ENCODE peak calls at places on chromosomes 11 and 22, in four cellular contexts. One of them, this sample, is unnamed.

GRCh38 chr22:21628386-21629261 is 1.2 kb downstream of the YDJC start:
- DNase-seq in NCI-H446: no peak
- DNase-seq in T-helper 2 cell treated with Interferon-gamma antibody and Interleukin-4, amounts not matched to agents 5 μg/mL and 100 μg/mL, for 36 hours: no peak
- DNase-seq in breast epithelium: no peak
- DNase-seq in this sample: no peak

GRCh38 chr22:30268331-30268730 is 1.7 kb upstream of the OSM start:
- DNase-seq in T-helper 2 cell treated with Interferon-gamma antibody and Interleukin-4, amounts not matched to agents 5 μg/mL and 100 μg/mL, for 36 hours: no peak
- DNase-seq in breast epithelium: no peak
- DNase-seq in NCI-H446: no peak
- DNase-seq in this sample: no peak

GRCh38 chr11:57480409-57481137 is 20.2 kb downstream of the RTN4RL2 start:
- DNase-seq in breast epithelium: no peak
- DNase-seq in NCI-H446: peak
- DNase-seq in T-helper 2 cell treated with Interferon-gamma antibody and Interleukin-4, amounts not matched to agents 5 μg/mL and 100 μg/mL, for 36 hours: peak
- DNase-seq in this sample: no peak

GRCh38 chr11:2444301-2445106 is at the start of the genes KCNQ1 and TRPM5:
- DNase-seq in breast epithelium: no peak
- DNase-seq in T-helper 2 cell treated with Interferon-gamma antibody and Interleukin-4, amounts not matched to agents 5 μg/mL and 100 μg/mL, for 36 hours: peak
- DNase-seq in NCI-H446: no peak
- DNase-seq in this sample: no peak

GRCh38 chr22:50587407-50587806 is 4.8 kb upstream of the CHKB start:
- DNase-seq in T-helper 2 cell treated with Interferon-gamma antibody and Interleukin-4, amounts not matched to agents 5 μg/mL and 100 μg/mL, for 36 hours: no peak
- DNase-seq in breast epithelium: no peak
- DNase-seq in NCI-H446: no peak
- DNase-seq in this sample: no peak

GRCh38 chr22:20247010-20247505 is 21.1 kb downstream of the RTN4R start:
- DNase-seq in NCI-H446: no peak
- DNase-seq in T-helper 2 cell treated with Interferon-gamma antibody and Interleukin-4, amounts not matched to agents 5 μg/mL and 100 μg/mL, for 36 hours: no peak
- DNase-seq in breast epithelium: no peak
- DNase-seq in this sample: no peak

GRCh38 chr11:23079382-23079813 is 219.1 kb upstream of the CCDC179 start:
- DNase-seq in NCI-H446: no peak
- DNase-seq in T-helper 2 cell treated with Interferon-gamma antibody and Interleukin-4, amounts not matched to agents 5 μg/mL and 100 μg/mL, for 36 hours: no peak
- DNase-seq in breast epithelium: no peak
- DNase-seq in this sample: no peak

GRCh38 chr11:74707602-74708510 is 23.4 kb downstream of the CHRDL2 start:
- DNase-seq in T-helper 2 cell treated with Interferon-gamma antibody and Interleukin-4, amounts not matched to agents 5 μg/mL and 100 μg/mL, for 36 hours: no peak
- DNase-seq in NCI-H446: no peak
- DNase-seq in breast epithelium: no peak
- DNase-seq in this sample: no peak

GRCh38 chr11:69253028-69253427 is 40.9 kb upstream of the MYEOV start:
- DNase-seq in T-helper 2 cell treated with Interferon-gamma antibody and Interleukin-4, amounts not matched to agents 5 μg/mL and 100 μg/mL, for 36 hours: no peak
- DNase-seq in NCI-H446: no peak
- DNase-seq in breast epithelium: peak
- DNase-seq in this sample: no peak

GRCh38 chr11:98234698-98235097 is 786.1 kb upstream of the CNTN5 start:
- DNase-seq in NCI-H446: peak
- DNase-seq in T-helper 2 cell treated with Interferon-gamma antibody and Interleukin-4, amounts not matched to agents 5 μg/mL and 100 μg/mL, for 36 hours: no peak
- DNase-seq in breast epithelium: no peak
- DNase-seq in this sample: no peak

GRCh38 chr11:40118780-40119179 is 1340.7 kb downstream of the LRRC4C start:
- DNase-seq in NCI-H446: peak
- DNase-seq in breast epithelium: peak
- DNase-seq in T-helper 2 cell treated with Interferon-gamma antibody and Interleukin-4, amounts not matched to agents 5 μg/mL and 100 μg/mL, for 36 hours: no peak
- DNase-seq in this sample: no peak

GRCh38 chr11:88175004-88175706 is at the start of gene RAB38:
- DNase-seq in T-helper 2 cell treated with Interferon-gamma antibody and Interleukin-4, amounts not matched to agents 5 μg/mL and 100 μg/mL, for 36 hours: no peak
- DNase-seq in NCI-H446: no peak
- DNase-seq in breast epithelium: peak
- DNase-seq in this sample: no peak

GRCh38 chr22:46959369-46959768 is 196.9 kb downstream of the TBC1D22A start:
- DNase-seq in breast epithelium: no peak
- DNase-seq in T-helper 2 cell treated with Interferon-gamma antibody and Interleukin-4, amounts not matched to agents 5 μg/mL and 100 μg/mL, for 36 hours: no peak
- DNase-seq in NCI-H446: no peak
- DNase-seq in this sample: no peak

GRCh38 chr22:35070451-35071093 is 4.6 kb downstream of the ISX start:
- DNase-seq in T-helper 2 cell treated with Interferon-gamma antibody and Interleukin-4, amounts not matched to agents 5 μg/mL and 100 μg/mL, for 36 hours: no peak
- DNase-seq in NCI-H446: peak
- DNase-seq in breast epithelium: no peak
- DNase-seq in this sample: no peak

GRCh38 chr11:8959546-8960166 is 4.6 kb downstream of the TMEM9B start:
- DNase-seq in breast epithelium: no peak
- DNase-seq in T-helper 2 cell treated with Interferon-gamma antibody and Interleukin-4, amounts not matched to agents 5 μg/mL and 100 μg/mL, for 36 hours: peak
- DNase-seq in NCI-H446: peak
- DNase-seq in this sample: peak

GRCh38 chr11:82906236-82906635 is 4.7 kb downstream of the DDIAS start:
- DNase-seq in T-helper 2 cell treated with Interferon-gamma antibody and Interleukin-4, amounts not matched to agents 5 μg/mL and 100 μg/mL, for 36 hours: no peak
- DNase-seq in breast epithelium: no peak
- DNase-seq in NCI-H446: peak
- DNase-seq in this sample: no peak

GRCh38 chr11:65103476-65103875 is 7.5 kb downstream of the VPS51 start:
- DNase-seq in NCI-H446: no peak
- DNase-seq in T-helper 2 cell treated with Interferon-gamma antibody and Interleukin-4, amounts not matched to agents 5 μg/mL and 100 μg/mL, for 36 hours: no peak
- DNase-seq in breast epithelium: no peak
- DNase-seq in this sample: no peak

GRCh38 chr11:92740251-92740650 is 229.2 kb upstream of the MTNR1B start:
- DNase-seq in breast epithelium: no peak
- DNase-seq in NCI-H446: no peak
- DNase-seq in T-helper 2 cell treated with Interferon-gamma antibody and Interleukin-4, amounts not matched to agents 5 μg/mL and 100 μg/mL, for 36 hours: no peak
- DNase-seq in this sample: no peak

GRCh38 chr11:70799386-70799785 is 401.1 kb downstream of the CTTN start:
- DNase-seq in breast epithelium: no peak
- DNase-seq in NCI-H446: no peak
- DNase-seq in T-helper 2 cell treated with Interferon-gamma antibody and Interleukin-4, amounts not matched to agents 5 μg/mL and 100 μg/mL, for 36 hours: no peak
- DNase-seq in this sample: no peak

GRCh38 chr11:70483077-70483861 is 84.9 kb downstream of the CTTN start:
- DNase-seq in T-helper 2 cell treated with Interferon-gamma antibody and Interleukin-4, amounts not matched to agents 5 μg/mL and 100 μg/mL, for 36 hours: no peak
- DNase-seq in breast epithelium: no peak
- DNase-seq in NCI-H446: no peak
- DNase-seq in this sample: no peak

GRCh38 chr11:93645938-93646337 is 15.5 kb upstream of the CEP295 start:
- DNase-seq in breast epithelium: no peak
- DNase-seq in NCI-H446: no peak
- DNase-seq in T-helper 2 cell treated with Interferon-gamma antibody and Interleukin-4, amounts not matched to agents 5 μg/mL and 100 μg/mL, for 36 hours: no peak
- DNase-seq in this sample: no peak

GRCh38 chr11:35166369-35167360 is 27.7 kb downstream of the CD44 start:
- DNase-seq in breast epithelium: peak
- DNase-seq in NCI-H446: no peak
- DNase-seq in T-helper 2 cell treated with Interferon-gamma antibody and Interleukin-4, amounts not matched to agents 5 μg/mL and 100 μg/mL, for 36 hours: peak
- DNase-seq in this sample: no peak

GRCh38 chr11:113603277-113604059 is 102.6 kb downstream of the TMPRSS5 start:
- DNase-seq in NCI-H446: peak
- DNase-seq in T-helper 2 cell treated with Interferon-gamma antibody and Interleukin-4, amounts not matched to agents 5 μg/mL and 100 μg/mL, for 36 hours: no peak
- DNase-seq in breast epithelium: no peak
- DNase-seq in this sample: no peak

GRCh38 chr22:50627452-50627913 is 469 bp downstream of the ARSA start:
- DNase-seq in breast epithelium: no peak
- DNase-seq in T-helper 2 cell treated with Interferon-gamma antibody and Interleukin-4, amounts not matched to agents 5 μg/mL and 100 μg/mL, for 36 hours: no peak
- DNase-seq in NCI-H446: no peak
- DNase-seq in this sample: no peak

GRCh38 chr11:66126064-66126463 is 56.0 kb downstream of the PACS1 start:
- DNase-seq in breast epithelium: no peak
- DNase-seq in T-helper 2 cell treated with Interferon-gamma antibody and Interleukin-4, amounts not matched to agents 5 μg/mL and 100 μg/mL, for 36 hours: peak
- DNase-seq in NCI-H446: no peak
- DNase-seq in this sample: no peak

GRCh38 chr11:26780686-26781085 is 58.8 kb upstream of the SLC5A12 start:
- DNase-seq in NCI-H446: no peak
- DNase-seq in breast epithelium: no peak
- DNase-seq in T-helper 2 cell treated with Interferon-gamma antibody and Interleukin-4, amounts not matched to agents 5 μg/mL and 100 μg/mL, for 36 hours: no peak
- DNase-seq in this sample: no peak

GRCh38 chr11:128210148-128210940 is 377.0 kb downstream of the ETS1 start:
- DNase-seq in NCI-H446: no peak
- DNase-seq in T-helper 2 cell treated with Interferon-gamma antibody and Interleukin-4, amounts not matched to agents 5 μg/mL and 100 μg/mL, for 36 hours: no peak
- DNase-seq in breast epithelium: peak
- DNase-seq in this sample: no peak

GRCh38 chr11:114060402-114061052 is 1.0 kb downstream of the ZBTB16 start:
- DNase-seq in NCI-H446: no peak
- DNase-seq in T-helper 2 cell treated with Interferon-gamma antibody and Interleukin-4, amounts not matched to agents 5 μg/mL and 100 μg/mL, for 36 hours: no peak
- DNase-seq in breast epithelium: no peak
- DNase-seq in this sample: no peak

GRCh38 chr22:22800716-22801115 is 86.9 kb upstream of the IGLL5 start:
- DNase-seq in T-helper 2 cell treated with Interferon-gamma antibody and Interleukin-4, amounts not matched to agents 5 μg/mL and 100 μg/mL, for 36 hours: no peak
- DNase-seq in breast epithelium: no peak
- DNase-seq in NCI-H446: no peak
- DNase-seq in this sample: no peak

GRCh38 chr11:132576706-132577105 is 955.6 kb downstream of the OPCML start:
- DNase-seq in T-helper 2 cell treated with Interferon-gamma antibody and Interleukin-4, amounts not matched to agents 5 μg/mL and 100 μg/mL, for 36 hours: no peak
- DNase-seq in breast epithelium: no peak
- DNase-seq in NCI-H446: no peak
- DNase-seq in this sample: no peak

GRCh38 chr22:19619144-19620009 is 94.9 kb upstream of the SEPTIN5 start:
- DNase-seq in T-helper 2 cell treated with Interferon-gamma antibody and Interleukin-4, amounts not matched to agents 5 μg/mL and 100 μg/mL, for 36 hours: no peak
- DNase-seq in breast epithelium: no peak
- DNase-seq in NCI-H446: no peak
- DNase-seq in this sample: no peak

GRCh38 chr11:112051768-112052167 is 22.0 kb downstream of the PIH1D2 start:
- DNase-seq in NCI-H446: no peak
- DNase-seq in T-helper 2 cell treated with Interferon-gamma antibody and Interleukin-4, amounts not matched to agents 5 μg/mL and 100 μg/mL, for 36 hours: no peak
- DNase-seq in breast epithelium: no peak
- DNase-seq in this sample: no peak

GRCh38 chr11:76277298-76278175 is 71.2 kb upstream of the WNT11 start:
- DNase-seq in T-helper 2 cell treated with Interferon-gamma antibody and Interleukin-4, amounts not matched to agents 5 μg/mL and 100 μg/mL, for 36 hours: no peak
- DNase-seq in breast epithelium: no peak
- DNase-seq in NCI-H446: no peak
- DNase-seq in this sample: no peak

GRCh38 chr11:113615773-113616172 is 90.3 kb downstream of the TMPRSS5 start:
- DNase-seq in breast epithelium: no peak
- DNase-seq in T-helper 2 cell treated with Interferon-gamma antibody and Interleukin-4, amounts not matched to agents 5 μg/mL and 100 μg/mL, for 36 hours: no peak
- DNase-seq in NCI-H446: peak
- DNase-seq in this sample: no peak

GRCh38 chr22:17110791-17111550 is 10.2 kb downstream of the TMEM121B start:
- DNase-seq in NCI-H446: no peak
- DNase-seq in breast epithelium: no peak
- DNase-seq in T-helper 2 cell treated with Interferon-gamma antibody and Interleukin-4, amounts not matched to agents 5 μg/mL and 100 μg/mL, for 36 hours: no peak
- DNase-seq in this sample: no peak

GRCh38 chr11:126561327-126561893 is 205.9 kb downstream of the ST3GAL4 start:
- DNase-seq in T-helper 2 cell treated with Interferon-gamma antibody and Interleukin-4, amounts not matched to agents 5 μg/mL and 100 μg/mL, for 36 hours: no peak
- DNase-seq in breast epithelium: no peak
- DNase-seq in NCI-H446: no peak
- DNase-seq in this sample: no peak

This sample was measured in SIG-M5.